ENCODE peak calls at places on chromosome 5, in seven cellular contexts. I is T-helper 17 cell; Y is effector memory CD4-positive, alpha-beta T cell; K is NCI-H774; A is SW480; U is WTC11; T is adipocyte. D is an unnamed sample.
A peak's percentile ranks its signal among the peaks of the same experiment; 100 is the strongest.

GRCh38 chr5:136033244-136033643 is 4.5 kb downstream of the TGFBI start:
- DNase-seq in I (no peak), Y (no peak), K (no peak), A (no peak), U (no peak), T (no peak), D (no peak)

GRCh38 chr5:153081385-153081784 is 409.1 kb upstream of the GRIA1 start:
- DNase-seq in I (no peak), Y (no peak), K (no peak), A (no peak), U (no peak), T (no peak), D (peak; percentile 27)

GRCh38 chr5:39411051-39411450 is 13.7 kb downstream of the DAB2 start:
- DNase-seq in I (no peak), Y (no peak), K (no peak), A (no peak), U (no peak), T (peak; percentile 84), D (no peak)

GRCh38 chr5:157232706-157233105 is 33.2 kb upstream of the CYFIP2 start:
- DNase-seq in I (no peak), Y (no peak), K (no peak), A (no peak), U (no peak), T (no peak), D (no peak)

GRCh38 chr5:58759745-58760144 is 176.9 kb downstream of the RAB3C start:
- DNase-seq in I (no peak), Y (no peak), K (no peak), A (no peak), U (no peak), T (peak; percentile 4), D (no peak)

GRCh38 chr5:180645609-180646204 is 3.7 kb downstream of the FLT4 start:
- DNase-seq in I (no peak), Y (no peak), K (no peak), A (no peak), U (no peak), T (no peak), D (no peak)

GRCh38 chr5:116135344-116135743 is 50.5 kb downstream of the COMMD10 start:
- DNase-seq in I (no peak), Y (no peak), K (no peak), A (peak; percentile 26), U (no peak), T (no peak), D (no peak)

GRCh38 chr5:93158841-93159240 is 422.2 kb downstream of the NR2F1-AS1 start:
- DNase-seq in I (no peak), Y (no peak), K (no peak), A (no peak), U (no peak), T (no peak), D (no peak)

GRCh38 chr5:80960531-80961375 is 590 bp downstream of the RASGRF2 start:
- DNase-seq in I (peak; percentile 27), Y (peak; percentile 19), K (no peak), A (peak; percentile 36), U (peak; percentile 39), T (peak; percentile 61), D (peak; percentile 7)

GRCh38 chr5:140357731-140358093 is 2.3 kb upstream of the SLC4A9 start:
- DNase-seq in I (peak; percentile 60), Y (peak; percentile 54), K (peak; percentile 86), A (peak; percentile 89), U (peak; percentile 87), T (peak; percentile 96), D (peak; percentile 74)

GRCh38 chr5:159324097-159324760 is 6.1 kb downstream of the IL12B start:
- DNase-seq in I (no peak), Y (no peak), K (no peak), A (no peak), U (no peak), T (peak; percentile 83), D (no peak)

GRCh38 chr5:160192424-160192823 is 36.9 kb upstream of the FABP6 start:
- DNase-seq in I (no peak), Y (no peak), K (no peak), A (no peak), U (no peak), T (no peak), D (no peak)

GRCh38 chr5:126368239-126368812 is 54.9 kb upstream of the GRAMD2B start:
- DNase-seq in I (no peak), Y (no peak), K (no peak), A (no peak), U (peak; percentile 44), T (no peak), D (no peak)